ENCODE peak calls at places on chromosome 16, in five cellular contexts. One of them, this sample, is unnamed.

GRCh38 chr16:81586421-81586820 is 141.8 kb downstream of the CMIP start:
- DNase-seq in DMS153: no peak
- DNase-seq in activated T-cell treated with anti-CD3 and anti-CD28 coated beads for 48 hours: no peak
- DNase-seq in stimulated activated CD8-positive, alpha-beta memory T cell treated with anti-CD3 and anti-CD28 coated beads, Interleukin-15, amount 100 ng/mL, for 48 hours: no peak
- DNase-seq in Calu3: peak
- DNase-seq in this sample: no peak

GRCh38 chr16:57945740-57946138 is 25.2 kb downstream of the CNGB1 start:
- DNase-seq in DMS153: no peak
- DNase-seq in activated T-cell treated with anti-CD3 and anti-CD28 coated beads for 48 hours: no peak
- DNase-seq in stimulated activated CD8-positive, alpha-beta memory T cell treated with anti-CD3 and anti-CD28 coated beads, Interleukin-15, amount 100 ng/mL, for 48 hours: no peak
- DNase-seq in Calu3: no peak
- DNase-seq in this sample: no peak

GRCh38 chr16:50830698-50831097 is 88.8 kb downstream of the CYLD start:
- DNase-seq in DMS153: no peak
- DNase-seq in activated T-cell treated with anti-CD3 and anti-CD28 coated beads for 48 hours: no peak
- DNase-seq in stimulated activated CD8-positive, alpha-beta memory T cell treated with anti-CD3 and anti-CD28 coated beads, Interleukin-15, amount 100 ng/mL, for 48 hours: no peak
- DNase-seq in Calu3: no peak
- DNase-seq in this sample: no peak

GRCh38 chr16:84607694-84608093 is 10.2 kb downstream of the COTL1 start:
- DNase-seq in DMS153: no peak
- DNase-seq in activated T-cell treated with anti-CD3 and anti-CD28 coated beads for 48 hours: no peak
- DNase-seq in stimulated activated CD8-positive, alpha-beta memory T cell treated with anti-CD3 and anti-CD28 coated beads, Interleukin-15, amount 100 ng/mL, for 48 hours: no peak
- DNase-seq in Calu3: no peak
- DNase-seq in this sample: no peak

GRCh38 chr16:30758988-30759461 is 2.8 kb downstream of the CFAP119 start:
- DNase-seq in DMS153: no peak
- DNase-seq in activated T-cell treated with anti-CD3 and anti-CD28 coated beads for 48 hours: no peak
- DNase-seq in stimulated activated CD8-positive, alpha-beta memory T cell treated with anti-CD3 and anti-CD28 coated beads, Interleukin-15, amount 100 ng/mL, for 48 hours: no peak
- DNase-seq in Calu3: no peak
- DNase-seq in this sample: no peak

GRCh38 chr16:11032922-11033291 is 88.5 kb downstream of the CLEC16A start:
- DNase-seq in DMS153: no peak
- DNase-seq in activated T-cell treated with anti-CD3 and anti-CD28 coated beads for 48 hours: no peak
- DNase-seq in stimulated activated CD8-positive, alpha-beta memory T cell treated with anti-CD3 and anti-CD28 coated beads, Interleukin-15, amount 100 ng/mL, for 48 hours: no peak
- DNase-seq in Calu3: no peak
- DNase-seq in this sample: no peak

GRCh38 chr16:66026211-66026610 is 340.3 kb upstream of the CDH5 start:
- DNase-seq in DMS153: no peak
- DNase-seq in activated T-cell treated with anti-CD3 and anti-CD28 coated beads for 48 hours: no peak
- DNase-seq in stimulated activated CD8-positive, alpha-beta memory T cell treated with anti-CD3 and anti-CD28 coated beads, Interleukin-15, amount 100 ng/mL, for 48 hours: no peak
- DNase-seq in Calu3: peak
- DNase-seq in this sample: no peak

GRCh38 chr16:24253192-24253591 is 2.9 kb upstream of the CACNG3 start:
- DNase-seq in DMS153: peak
- DNase-seq in activated T-cell treated with anti-CD3 and anti-CD28 coated beads for 48 hours: no peak
- DNase-seq in stimulated activated CD8-positive, alpha-beta memory T cell treated with anti-CD3 and anti-CD28 coated beads, Interleukin-15, amount 100 ng/mL, for 48 hours: peak
- DNase-seq in Calu3: peak
- DNase-seq in this sample: peak

GRCh38 chr16:9522589-9522988 is 431.1 kb downstream of the HAPSTR1 start:
- DNase-seq in DMS153: no peak
- DNase-seq in activated T-cell treated with anti-CD3 and anti-CD28 coated beads for 48 hours: no peak
- DNase-seq in stimulated activated CD8-positive, alpha-beta memory T cell treated with anti-CD3 and anti-CD28 coated beads, Interleukin-15, amount 100 ng/mL, for 48 hours: no peak
- DNase-seq in Calu3: no peak
- DNase-seq in this sample: no peak

GRCh38 chr16:1749152-1750117 is 21.9 kb downstream of the NME3 start:
- DNase-seq in DMS153: no peak
- DNase-seq in activated T-cell treated with anti-CD3 and anti-CD28 coated beads for 48 hours: no peak
- DNase-seq in stimulated activated CD8-positive, alpha-beta memory T cell treated with anti-CD3 and anti-CD28 coated beads, Interleukin-15, amount 100 ng/mL, for 48 hours: no peak
- DNase-seq in Calu3: no peak
- DNase-seq in this sample: no peak

GRCh38 chr16:4160663-4161436 is 44.6 kb upstream of the ADCY9 start:
- DNase-seq in DMS153: no peak
- DNase-seq in activated T-cell treated with anti-CD3 and anti-CD28 coated beads for 48 hours: no peak
- DNase-seq in stimulated activated CD8-positive, alpha-beta memory T cell treated with anti-CD3 and anti-CD28 coated beads, Interleukin-15, amount 100 ng/mL, for 48 hours: no peak
- DNase-seq in Calu3: no peak
- DNase-seq in this sample: no peak

GRCh38 chr16:17138801-17139200 is 332.0 kb downstream of the XYLT1 start:
- DNase-seq in DMS153: no peak
- DNase-seq in activated T-cell treated with anti-CD3 and anti-CD28 coated beads for 48 hours: no peak
- DNase-seq in stimulated activated CD8-positive, alpha-beta memory T cell treated with anti-CD3 and anti-CD28 coated beads, Interleukin-15, amount 100 ng/mL, for 48 hours: no peak
- DNase-seq in Calu3: no peak
- DNase-seq in this sample: no peak

GRCh38 chr16:31130899-31131298 is 4.6 kb downstream of the PRSS8 start:
- DNase-seq in DMS153: peak
- DNase-seq in activated T-cell treated with anti-CD3 and anti-CD28 coated beads for 48 hours: no peak
- DNase-seq in stimulated activated CD8-positive, alpha-beta memory T cell treated with anti-CD3 and anti-CD28 coated beads, Interleukin-15, amount 100 ng/mL, for 48 hours: no peak
- DNase-seq in Calu3: peak
- DNase-seq in this sample: no peak

GRCh38 chr16:2008009-2008526 is 1.6 kb downstream of the ZNF598 start:
- DNase-seq in DMS153: no peak
- DNase-seq in activated T-cell treated with anti-CD3 and anti-CD28 coated beads for 48 hours: no peak
- DNase-seq in stimulated activated CD8-positive, alpha-beta memory T cell treated with anti-CD3 and anti-CD28 coated beads, Interleukin-15, amount 100 ng/mL, for 48 hours: peak
- DNase-seq in Calu3: peak
- DNase-seq in this sample: no peak

GRCh38 chr16:28830531-28830930 is 7.7 kb downstream of the ATXN2L start:
- DNase-seq in DMS153: no peak
- DNase-seq in activated T-cell treated with anti-CD3 and anti-CD28 coated beads for 48 hours: no peak
- DNase-seq in stimulated activated CD8-positive, alpha-beta memory T cell treated with anti-CD3 and anti-CD28 coated beads, Interleukin-15, amount 100 ng/mL, for 48 hours: no peak
- DNase-seq in Calu3: no peak
- DNase-seq in this sample: no peak

GRCh38 chr16:81697321-81697885 is 81.7 kb upstream of the PLCG2 start:
- DNase-seq in DMS153: no peak
- DNase-seq in activated T-cell treated with anti-CD3 and anti-CD28 coated beads for 48 hours: peak
- DNase-seq in stimulated activated CD8-positive, alpha-beta memory T cell treated with anti-CD3 and anti-CD28 coated beads, Interleukin-15, amount 100 ng/mL, for 48 hours: peak
- DNase-seq in Calu3: peak
- DNase-seq in this sample: no peak

GRCh38 chr16:75089486-75090202 is 26.9 kb downstream of the LDHD start:
- DNase-seq in DMS153: no peak
- DNase-seq in activated T-cell treated with anti-CD3 and anti-CD28 coated beads for 48 hours: no peak
- DNase-seq in stimulated activated CD8-positive, alpha-beta memory T cell treated with anti-CD3 and anti-CD28 coated beads, Interleukin-15, amount 100 ng/mL, for 48 hours: no peak
- DNase-seq in Calu3: no peak
- DNase-seq in this sample: no peak

GRCh38 chr16:11536104-11536866 is 50.4 kb downstream of the LITAF start:
- DNase-seq in DMS153: no peak
- DNase-seq in activated T-cell treated with anti-CD3 and anti-CD28 coated beads for 48 hours: no peak
- DNase-seq in stimulated activated CD8-positive, alpha-beta memory T cell treated with anti-CD3 and anti-CD28 coated beads, Interleukin-15, amount 100 ng/mL, for 48 hours: no peak
- DNase-seq in Calu3: no peak
- DNase-seq in this sample: no peak

GRCh38 chr16:85715169-85716015 is 26.6 kb upstream of the GINS2 start:
- DNase-seq in DMS153: peak
- DNase-seq in activated T-cell treated with anti-CD3 and anti-CD28 coated beads for 48 hours: no peak
- DNase-seq in stimulated activated CD8-positive, alpha-beta memory T cell treated with anti-CD3 and anti-CD28 coated beads, Interleukin-15, amount 100 ng/mL, for 48 hours: no peak
- DNase-seq in Calu3: no peak
- DNase-seq in this sample: no peak

GRCh38 chr16:84093120-84093878 is 23.4 kb downstream of the MBTPS1 start:
- DNase-seq in DMS153: no peak
- DNase-seq in activated T-cell treated with anti-CD3 and anti-CD28 coated beads for 48 hours: no peak
- DNase-seq in stimulated activated CD8-positive, alpha-beta memory T cell treated with anti-CD3 and anti-CD28 coated beads, Interleukin-15, amount 100 ng/mL, for 48 hours: no peak
- DNase-seq in Calu3: no peak
- DNase-seq in this sample: no peak

GRCh38 chr16:87425941-87426340 is 33.8 kb downstream of the MAP1LC3B start:
- DNase-seq in DMS153: no peak
- DNase-seq in activated T-cell treated with anti-CD3 and anti-CD28 coated beads for 48 hours: no peak
- DNase-seq in stimulated activated CD8-positive, alpha-beta memory T cell treated with anti-CD3 and anti-CD28 coated beads, Interleukin-15, amount 100 ng/mL, for 48 hours: no peak
- DNase-seq in Calu3: no peak
- DNase-seq in this sample: no peak

GRCh38 chr16:1413684-1414531 is 596 bp downstream of the UNKL start:
- DNase-seq in DMS153: peak
- DNase-seq in activated T-cell treated with anti-CD3 and anti-CD28 coated beads for 48 hours: peak
- DNase-seq in stimulated activated CD8-positive, alpha-beta memory T cell treated with anti-CD3 and anti-CD28 coated beads, Interleukin-15, amount 100 ng/mL, for 48 hours: peak
- DNase-seq in Calu3: peak
- DNase-seq in this sample: no peak

GRCh38 chr16:83943516-83944050 is 9.5 kb upstream of the OSGIN1 start:
- DNase-seq in DMS153: no peak
- DNase-seq in activated T-cell treated with anti-CD3 and anti-CD28 coated beads for 48 hours: no peak
- DNase-seq in stimulated activated CD8-positive, alpha-beta memory T cell treated with anti-CD3 and anti-CD28 coated beads, Interleukin-15, amount 100 ng/mL, for 48 hours: no peak
- DNase-seq in Calu3: no peak
- DNase-seq in this sample: no peak

This sample was measured in caudate nucleus.